ENCODE peak calls at places on chromosomes 4 and X, in four cellular contexts. D is tibial artery, L is prostate gland, A is ovary. V is an unnamed sample.

GRCh38 chr4:3462790-3463415 is at the start of gene DOK7:
- DNase-seq in D (no peak), L (no peak), A (no peak), V (no peak)

GRCh38 chr4:183831689-183832088 is 73.4 kb upstream of the STOX2 start:
- DNase-seq in D (no peak), L (no peak), A (no peak), V (no peak)

GRCh38 chrX:8668797-8669196 is 63.1 kb downstream of the ANOS1 start:
- DNase-seq in D (no peak), L (no peak), A (no peak), V (no peak)

GRCh38 chrX:24245201-24245600 is 68.7 kb downstream of the SUPT20HL2 start:
- DNase-seq in D (no peak), L (no peak), A (no peak), V (no peak)

GRCh38 chr4:59553063-59553738 is 1646.9 kb upstream of the ADGRL3 start:
- DNase-seq in D (no peak), L (no peak), A (no peak), V (no peak)

GRCh38 chr4:156329779-156330178 is 376.1 kb upstream of the CTSO start:
- DNase-seq in D (no peak), L (no peak), A (no peak), V (no peak)

GRCh38 chr4:6724461-6725111 is 8.6 kb downstream of the BLOC1S4 start:
- DNase-seq in D (no peak), L (no peak), A (no peak), V (no peak)

GRCh38 chrX:41014776-41015175 is 70.5 kb upstream of the USP9X start:
- DNase-seq in D (no peak), L (no peak), A (no peak), V (no peak)

GRCh38 chr4:158816953-158817352 is 48.1 kb downstream of the FNIP2 start:
- DNase-seq in D (no peak), L (no peak), A (no peak), V (no peak)

GRCh38 chr4:3244002-3244401 is 5.0 kb upstream of the MSANTD1 start:
- DNase-seq in D (no peak), L (no peak), A (no peak), V (no peak)

GRCh38 chr4:90780193-90780592 is 653.0 kb downstream of the CCSER1 start:
- DNase-seq in D (no peak), L (no peak), A (no peak), V (no peak)

GRCh38 chr4:13876151-13876550 is 248.6 kb upstream of the BOD1L1 start:
- DNase-seq in D (no peak), L (no peak), A (no peak), V (no peak)

GRCh38 chrX:88425739-88426138 is 321.3 kb upstream of the CPXCR1 start:
- DNase-seq in D (no peak), L (no peak), A (no peak), V (no peak)

GRCh38 chr4:39514888-39515401 is 12.3 kb downstream of the UGDH start:
- DNase-seq in D (no peak), L (peak), A (peak), V (no peak)

GRCh38 chr4:173252024-173252935 is 81.9 kb downstream of the HMGB2 start:
- DNase-seq in D (peak), L (peak), A (peak), V (peak)

GRCh38 chrX:340121-340520 is 21.5 kb upstream of the GTPBP6 start:
- DNase-seq in D (no peak), L (no peak), A (no peak), V (no peak)

GRCh38 chrX:3161686-3162085 is 120.4 kb downstream of the ARSF start:
- DNase-seq in D (no peak), L (no peak), A (no peak), V (no peak)

GRCh38 chr4:125231661-125232060 is 83.1 kb upstream of the FAT4 start:
- DNase-seq in D (no peak), L (no peak), A (no peak), V (no peak)

GRCh38 chrX:367866-368265 is 18.8 kb downstream of the PPP2R3B start:
- DNase-seq in D (no peak), L (no peak), A (no peak), V (no peak)

GRCh38 chrX:39475372-39475771 is 622.4 kb downstream of the BCOR start:
- DNase-seq in D (no peak), L (no peak), A (no peak), V (no peak)

GRCh38 chr4:151541438-151542071 is 132.6 kb downstream of the FHIP1A start:
- DNase-seq in D (no peak), L (peak), A (no peak), V (no peak)

GRCh38 chr4:12588572-12588971 is 895.6 kb downstream of the RAB28 start:
- DNase-seq in D (no peak), L (no peak), A (no peak), V (no peak)

GRCh38 chr4:174198396-174199179 is 84.9 kb downstream of the FBXO8 start:
- DNase-seq in D (no peak), L (no peak), A (peak), V (no peak)

GRCh38 chrX:132718411-132718810 is 229.6 kb upstream of the MBNL3 start:
- DNase-seq in D (no peak), L (no peak), A (no peak), V (no peak)

GRCh38 chr4:25351777-25352421 is 25.2 kb upstream of the ANAPC4 start:
- DNase-seq in D (no peak), L (no peak), A (no peak), V (no peak)

GRCh38 chr4:148849581-148849980 is 407.4 kb upstream of the NR3C2 start:
- DNase-seq in D (no peak), L (no peak), A (no peak), V (no peak)

GRCh38 chrX:82676386-82676785 is 831.7 kb upstream of the POU3F4 start:
- DNase-seq in D (no peak), L (no peak), A (no peak), V (no peak)

GRCh38 chrX:53224860-53225797 is at the start of gene KDM5C:
- DNase-seq in D (peak), L (peak), A (peak), V (peak)

GRCh38 chr4:102815981-102816380 is 11.4 kb downstream of the UBE2D3 start:
- DNase-seq in D (no peak), L (no peak), A (no peak), V (no peak)

GRCh38 chr4:54496412-54496811 is 161.3 kb upstream of the KIT start:
- DNase-seq in D (no peak), L (no peak), A (no peak), V (no peak)

GRCh38 chr4:173014113-173014558 is 154.5 kb upstream of the GALNT7 start:
- DNase-seq in D (no peak), L (no peak), A (no peak), V (no peak)

GRCh38 chr4:123449780-123450179 is 53.2 kb downstream of the SPRY1 start:
- DNase-seq in D (no peak), L (no peak), A (no peak), V (no peak)

DNA sequence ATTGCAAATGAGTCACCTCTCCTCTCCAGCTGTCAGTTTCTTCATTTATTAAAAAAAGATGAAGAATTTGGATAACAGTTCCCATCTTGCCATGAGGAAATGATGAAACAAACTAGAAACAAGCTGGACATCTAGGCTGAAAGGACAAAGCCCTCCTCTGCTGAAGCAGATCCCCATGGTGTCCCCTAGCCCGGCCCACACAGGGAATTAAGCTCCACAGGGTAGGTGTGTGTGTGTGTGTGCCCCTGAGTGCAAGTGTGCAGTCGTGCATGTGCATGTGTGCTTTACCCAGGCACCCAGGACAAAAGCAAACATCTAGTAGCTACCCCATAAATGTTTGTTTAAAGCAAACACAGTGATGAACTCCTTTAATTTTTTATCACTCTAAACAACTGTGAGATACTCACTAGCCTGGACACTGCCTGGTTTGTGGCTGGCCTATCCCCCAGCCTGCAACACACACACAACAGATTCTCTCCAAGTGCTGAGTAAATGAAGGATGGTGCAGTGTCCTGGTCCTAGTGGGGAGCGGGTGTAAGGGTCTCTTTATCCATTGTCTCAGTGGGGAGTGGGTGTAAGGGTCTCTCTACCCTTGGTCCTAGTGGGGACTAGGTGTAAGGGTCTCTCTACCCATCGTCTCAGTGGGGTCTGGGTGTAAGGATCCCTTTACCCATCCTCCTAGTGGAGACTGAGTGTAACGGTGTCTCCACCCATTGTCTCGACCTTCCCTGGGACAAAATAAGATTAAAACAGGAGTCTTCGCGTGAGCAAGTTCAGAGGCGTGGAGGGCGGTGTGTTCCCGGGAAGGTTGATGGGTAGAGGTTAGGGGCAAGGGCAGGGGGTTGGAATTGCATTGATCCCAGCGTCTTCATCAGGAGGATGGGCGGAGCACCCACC is 688 bp upstream of the EVC start:
- DNase-seq in D (no peak), L (peak), A (no peak), V (no peak)
- H3K27ac ChIP-seq in D (peak), L (peak), A (peak), V (peak)

DNA sequence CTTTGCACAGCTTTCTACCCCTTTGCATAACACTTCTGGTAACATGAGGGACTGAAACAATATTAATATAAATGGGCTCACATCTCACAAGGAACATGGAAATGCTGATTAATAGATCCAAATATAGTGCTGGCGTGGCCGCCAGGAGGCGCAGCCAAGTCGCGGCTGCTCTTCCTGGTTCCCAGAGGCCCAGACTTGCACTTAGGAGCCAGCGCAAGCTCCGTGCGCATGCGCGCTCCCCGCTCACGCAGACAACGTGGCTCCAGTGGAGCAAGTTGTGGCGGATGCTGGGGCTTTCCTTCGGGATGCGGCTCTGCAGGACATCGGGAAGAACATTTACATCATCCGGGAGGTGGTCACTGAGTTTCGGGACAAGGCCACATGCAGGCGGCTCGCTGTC is 318.3 kb upstream of the SLC7A11 start:
- DNase-seq in D (no peak), L (no peak), A (no peak), V (no peak)
- TF ChIP-seq CTCF in D (no peak), L (no peak), A (no peak), V (no peak)

GRCh38 chrX:150152036-150152435 is 211.1 kb upstream of the MAMLD1 start:
- DNase-seq in D (no peak), L (no peak), A (no peak), V (no peak)
- H3K27ac ChIP-seq in D (no peak), L (no peak), A (no peak), V (no peak)

GRCh38 chr4:121656269-121656641 is 40.5 kb downstream of the ANXA5 start:
- DNase-seq in D (peak), L (peak), A (peak), V (peak)
- TF ChIP-seq CTCF in D (peak), L (no peak), A (no peak), V (peak)

DNA sequence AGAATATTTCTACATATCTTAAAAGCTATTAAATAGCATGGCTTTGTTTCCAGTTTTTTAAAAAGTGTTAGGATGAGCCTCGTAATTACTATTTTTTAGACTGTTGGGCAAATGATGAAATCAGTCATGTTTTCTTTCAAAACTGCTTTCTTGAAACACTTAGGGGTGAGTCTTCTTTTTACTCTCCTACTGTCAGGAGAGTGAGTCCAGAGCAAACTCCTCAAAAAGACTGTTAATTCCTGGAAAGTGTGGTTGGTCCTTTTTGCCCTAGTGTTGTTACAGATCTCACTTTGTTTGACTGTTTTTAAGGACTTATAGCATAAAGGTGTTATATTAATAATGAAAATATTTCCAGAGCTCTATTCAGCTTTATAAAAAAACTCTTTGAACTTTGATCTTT is 6.3 kb downstream of the GSTCD start:
- DNase-seq in D (no peak), L (no peak), A (no peak), V (no peak)
- H3K27ac ChIP-seq in D (no peak), L (no peak), A (no peak), V (no peak)

GRCh38 chrX:45843518-45843917 is 642.8 kb upstream of the DIPK2B start:
- DNase-seq in D (no peak), L (no peak), A (no peak), V (no peak)
- TF ChIP-seq CTCF in D (no peak), L (no peak), A (no peak), V (no peak)

GRCh38 chrX:96382018-96382417 is 302.6 kb upstream of the DIAPH2 start:
- DNase-seq in D (no peak), L (no peak), A (no peak), V (no peak)
- H3K27ac ChIP-seq in D (no peak), L (no peak), A (no peak), V (no peak)

GRCh38 chrX:153662266-153662665 is 11.3 kb downstream of the PNCK start:
- DNase-seq in D (peak), L (peak), A (no peak), V (no peak)
- TF ChIP-seq CTCF in D (peak), L (no peak), A (no peak), V (no peak)